ENCODE peak calls at places on chromosomes 5 and 9, in five cellular contexts. One of them, this sample, is unnamed.

GRCh38 chr5:89276566-89277305 is 393.8 kb upstream of the MEF2C start:
- DNase-seq in upper lobe of right lung: no peak
- DNase-seq in AG09309: no peak
- DNase-seq in kidney: no peak
- DNase-seq in activated CD8-positive, alpha-beta T cell treated with anti-CD3 and anti-CD28 coated beads for 36 hours: no peak
- DNase-seq in this sample: no peak

GRCh38 chr5:78369680-78370079 is 9.3 kb downstream of the SCAMP1 start:
- DNase-seq in upper lobe of right lung: no peak
- DNase-seq in AG09309: no peak
- DNase-seq in activated CD8-positive, alpha-beta T cell treated with anti-CD3 and anti-CD28 coated beads for 36 hours: no peak
- DNase-seq in kidney: no peak
- DNase-seq in this sample: no peak

GRCh38 chr9:112547712-112548440 is 61.2 kb downstream of the KIAA1958 start:
- DNase-seq in AG09309: no peak
- DNase-seq in upper lobe of right lung: no peak
- DNase-seq in activated CD8-positive, alpha-beta T cell treated with anti-CD3 and anti-CD28 coated beads for 36 hours: no peak
- DNase-seq in kidney: no peak
- DNase-seq in this sample: no peak

GRCh38 chr5:33271606-33272005 is 169.2 kb upstream of the TARS1 start:
- DNase-seq in kidney: no peak
- DNase-seq in activated CD8-positive, alpha-beta T cell treated with anti-CD3 and anti-CD28 coated beads for 36 hours: no peak
- DNase-seq in AG09309: no peak
- DNase-seq in upper lobe of right lung: no peak
- DNase-seq in this sample: no peak

GRCh38 chr5:88883059-88883565 is at the start of gene MEF2C:
- DNase-seq in kidney: peak
- DNase-seq in upper lobe of right lung: peak
- DNase-seq in AG09309: peak
- DNase-seq in activated CD8-positive, alpha-beta T cell treated with anti-CD3 and anti-CD28 coated beads for 36 hours: no peak
- DNase-seq in this sample: no peak

GRCh38 chr9:20292002-20292401 is 330.3 kb downstream of the MLLT3 start:
- DNase-seq in upper lobe of right lung: no peak
- DNase-seq in kidney: no peak
- DNase-seq in activated CD8-positive, alpha-beta T cell treated with anti-CD3 and anti-CD28 coated beads for 36 hours: no peak
- DNase-seq in AG09309: no peak
- DNase-seq in this sample: no peak

GRCh38 chr5:36125868-36126267 is 25.8 kb downstream of the LMBRD2 start:
- DNase-seq in AG09309: no peak
- DNase-seq in upper lobe of right lung: no peak
- DNase-seq in kidney: no peak
- DNase-seq in activated CD8-positive, alpha-beta T cell treated with anti-CD3 and anti-CD28 coated beads for 36 hours: no peak
- DNase-seq in this sample: no peak

GRCh38 chr9:15622596-15622995 is 69.8 kb downstream of the CCDC171 start:
- DNase-seq in activated CD8-positive, alpha-beta T cell treated with anti-CD3 and anti-CD28 coated beads for 36 hours: no peak
- DNase-seq in kidney: no peak
- DNase-seq in upper lobe of right lung: no peak
- DNase-seq in AG09309: no peak
- DNase-seq in this sample: no peak

GRCh38 chr5:43207601-43208000 is 15.6 kb downstream of the NIM1K start:
- DNase-seq in kidney: no peak
- DNase-seq in activated CD8-positive, alpha-beta T cell treated with anti-CD3 and anti-CD28 coated beads for 36 hours: no peak
- DNase-seq in AG09309: no peak
- DNase-seq in upper lobe of right lung: no peak
- DNase-seq in this sample: no peak

GRCh38 chr5:127072861-127073846 is at the start of gene C5orf63:
- DNase-seq in AG09309: no peak
- DNase-seq in activated CD8-positive, alpha-beta T cell treated with anti-CD3 and anti-CD28 coated beads for 36 hours: peak
- DNase-seq in kidney: peak
- DNase-seq in upper lobe of right lung: peak
- DNase-seq in this sample: peak

GRCh38 chr5:141560141-141560540 is 58.7 kb downstream of the DIAPH1 start:
- DNase-seq in AG09309: no peak
- DNase-seq in kidney: no peak
- DNase-seq in activated CD8-positive, alpha-beta T cell treated with anti-CD3 and anti-CD28 coated beads for 36 hours: no peak
- DNase-seq in upper lobe of right lung: no peak
- DNase-seq in this sample: no peak

GRCh38 chr5:93349613-93350012 is 231.4 kb downstream of the NR2F1-AS1 start:
- DNase-seq in upper lobe of right lung: no peak
- DNase-seq in AG09309: peak
- DNase-seq in activated CD8-positive, alpha-beta T cell treated with anti-CD3 and anti-CD28 coated beads for 36 hours: no peak
- DNase-seq in kidney: no peak
- DNase-seq in this sample: no peak

GRCh38 chr5:76165961-76166360 is 82.8 kb downstream of the SV2C start:
- DNase-seq in kidney: no peak
- DNase-seq in activated CD8-positive, alpha-beta T cell treated with anti-CD3 and anti-CD28 coated beads for 36 hours: no peak
- DNase-seq in upper lobe of right lung: no peak
- DNase-seq in AG09309: no peak
- DNase-seq in this sample: no peak

GRCh38 chr5:39266442-39266841 is 47.1 kb upstream of the FYB1 start:
- DNase-seq in kidney: no peak
- DNase-seq in upper lobe of right lung: no peak
- DNase-seq in activated CD8-positive, alpha-beta T cell treated with anti-CD3 and anti-CD28 coated beads for 36 hours: no peak
- DNase-seq in AG09309: no peak
- DNase-seq in this sample: no peak

GRCh38 chr5:111013011-111013410 is 58.5 kb upstream of the TSLP start:
- DNase-seq in kidney: no peak
- DNase-seq in upper lobe of right lung: no peak
- DNase-seq in activated CD8-positive, alpha-beta T cell treated with anti-CD3 and anti-CD28 coated beads for 36 hours: no peak
- DNase-seq in AG09309: no peak
- DNase-seq in this sample: no peak

GRCh38 chr5:140565780-140566095 is 1.1 kb downstream of the SLC35A4 start:
- DNase-seq in AG09309: no peak
- DNase-seq in kidney: peak
- DNase-seq in upper lobe of right lung: peak
- DNase-seq in activated CD8-positive, alpha-beta T cell treated with anti-CD3 and anti-CD28 coated beads for 36 hours: no peak
- DNase-seq in this sample: no peak

GRCh38 chr5:157563373-157564148 is 12.0 kb downstream of the ADAM19 start:
- DNase-seq in AG09309: peak
- DNase-seq in activated CD8-positive, alpha-beta T cell treated with anti-CD3 and anti-CD28 coated beads for 36 hours: no peak
- DNase-seq in kidney: no peak
- DNase-seq in upper lobe of right lung: no peak
- DNase-seq in this sample: no peak

GRCh38 chr9:35966433-35966832 is 8.5 kb upstream of the OR2S2 start:
- DNase-seq in kidney: no peak
- DNase-seq in AG09309: no peak
- DNase-seq in upper lobe of right lung: no peak
- DNase-seq in activated CD8-positive, alpha-beta T cell treated with anti-CD3 and anti-CD28 coated beads for 36 hours: no peak
- DNase-seq in this sample: no peak

GRCh38 chr9:131438190-131438589 is 44.3 kb downstream of the PRRC2B start:
- DNase-seq in upper lobe of right lung: no peak
- DNase-seq in kidney: no peak
- DNase-seq in activated CD8-positive, alpha-beta T cell treated with anti-CD3 and anti-CD28 coated beads for 36 hours: no peak
- DNase-seq in AG09309: no peak
- DNase-seq in this sample: no peak

GRCh38 chr9:8560560-8561525 is 761.3 kb upstream of the DMAC1 start:
- DNase-seq in AG09309: no peak
- DNase-seq in upper lobe of right lung: no peak
- DNase-seq in kidney: no peak
- DNase-seq in activated CD8-positive, alpha-beta T cell treated with anti-CD3 and anti-CD28 coated beads for 36 hours: no peak
- DNase-seq in this sample: no peak

GRCh38 chr5:170701321-170701720 is 82.2 kb upstream of the GABRP start:
- DNase-seq in upper lobe of right lung: no peak
- DNase-seq in activated CD8-positive, alpha-beta T cell treated with anti-CD3 and anti-CD28 coated beads for 36 hours: no peak
- DNase-seq in kidney: no peak
- DNase-seq in AG09309: no peak
- DNase-seq in this sample: no peak

GRCh38 chr9:113669523-113670115 is 206.1 kb downstream of the RGS3 start:
- DNase-seq in activated CD8-positive, alpha-beta T cell treated with anti-CD3 and anti-CD28 coated beads for 36 hours: no peak
- DNase-seq in AG09309: no peak
- DNase-seq in upper lobe of right lung: no peak
- DNase-seq in kidney: no peak
- DNase-seq in this sample: no peak

GRCh38 chr9:131657031-131657377 is 82.9 kb downstream of the RAPGEF1 start:
- DNase-seq in activated CD8-positive, alpha-beta T cell treated with anti-CD3 and anti-CD28 coated beads for 36 hours: peak
- DNase-seq in upper lobe of right lung: no peak
- DNase-seq in AG09309: no peak
- DNase-seq in kidney: no peak
- DNase-seq in this sample: no peak

GRCh38 chr5:61669531-61669930 is 337.5 kb downstream of the ZSWIM6 start:
- DNase-seq in AG09309: no peak
- DNase-seq in upper lobe of right lung: no peak
- DNase-seq in activated CD8-positive, alpha-beta T cell treated with anti-CD3 and anti-CD28 coated beads for 36 hours: no peak
- DNase-seq in kidney: no peak
- DNase-seq in this sample: no peak

GRCh38 chr5:113489299-113489698 is 1.0 kb upstream of the MCC start:
- DNase-seq in upper lobe of right lung: no peak
- DNase-seq in kidney: no peak
- DNase-seq in activated CD8-positive, alpha-beta T cell treated with anti-CD3 and anti-CD28 coated beads for 36 hours: peak
- DNase-seq in AG09309: peak
- DNase-seq in this sample: no peak

GRCh38 chr9:21670374-21670773 is 132.1 kb upstream of the MTAP start:
- DNase-seq in AG09309: no peak
- DNase-seq in upper lobe of right lung: no peak
- DNase-seq in kidney: no peak
- DNase-seq in activated CD8-positive, alpha-beta T cell treated with anti-CD3 and anti-CD28 coated beads for 36 hours: no peak
- DNase-seq in this sample: no peak

GRCh38 chr9:3662671-3663070 is 136.9 kb upstream of the RFX3 start:
- DNase-seq in kidney: no peak
- DNase-seq in activated CD8-positive, alpha-beta T cell treated with anti-CD3 and anti-CD28 coated beads for 36 hours: no peak
- DNase-seq in upper lobe of right lung: no peak
- DNase-seq in AG09309: no peak
- DNase-seq in this sample: no peak

GRCh38 chr5:83553000-83553486 is 81.5 kb downstream of the VCAN start:
- DNase-seq in activated CD8-positive, alpha-beta T cell treated with anti-CD3 and anti-CD28 coated beads for 36 hours: no peak
- DNase-seq in upper lobe of right lung: no peak
- DNase-seq in AG09309: peak
- DNase-seq in kidney: no peak
- DNase-seq in this sample: no peak

GRCh38 chr5:115456056-115456455 is 88.5 kb downstream of the FEM1C start:
- DNase-seq in kidney: no peak
- DNase-seq in activated CD8-positive, alpha-beta T cell treated with anti-CD3 and anti-CD28 coated beads for 36 hours: no peak
- DNase-seq in upper lobe of right lung: no peak
- DNase-seq in AG09309: no peak
- DNase-seq in this sample: no peak

GRCh38 chr5:171309526-171310333 is 682 bp downstream of the TLX3 start:
- DNase-seq in activated CD8-positive, alpha-beta T cell treated with anti-CD3 and anti-CD28 coated beads for 36 hours: peak
- DNase-seq in upper lobe of right lung: peak
- DNase-seq in AG09309: no peak
- DNase-seq in kidney: peak
- DNase-seq in this sample: no peak

GRCh38 chr5:149638546-149639241 is 57.4 kb downstream of the ARHGEF37 start:
- DNase-seq in kidney: no peak
- DNase-seq in AG09309: no peak
- DNase-seq in activated CD8-positive, alpha-beta T cell treated with anti-CD3 and anti-CD28 coated beads for 36 hours: no peak
- DNase-seq in upper lobe of right lung: no peak
- DNase-seq in this sample: no peak

DNA sequence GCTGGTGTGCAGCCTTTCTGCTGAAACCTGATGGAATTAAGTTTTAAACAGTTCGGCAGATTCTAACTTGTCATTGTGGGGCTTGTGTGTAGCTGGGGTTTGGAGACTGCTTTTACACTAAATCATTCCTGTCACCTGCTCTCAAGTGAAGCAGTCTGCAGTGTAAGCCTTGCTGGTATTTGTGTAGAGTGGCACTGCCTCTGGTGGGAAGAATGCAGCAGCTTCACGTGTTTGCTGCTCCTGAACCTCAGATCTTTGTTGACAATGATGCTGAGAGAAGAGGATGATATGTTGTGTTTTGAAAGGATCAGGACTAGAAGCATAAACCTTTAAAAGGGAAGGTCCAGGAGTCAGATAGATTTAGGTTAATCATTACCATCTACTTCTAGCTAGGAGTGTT is 88.1 kb downstream of the KDM4C start:
- DNase-seq in activated CD8-positive, alpha-beta T cell treated with anti-CD3 and anti-CD28 coated beads for 36 hours: no peak
- DNase-seq in kidney: no peak
- DNase-seq in AG09309: no peak
- DNase-seq in upper lobe of right lung: no peak
- DNase-seq in this sample: no peak
- TF ChIP-seq CTCF in activated CD8-positive, alpha-beta T cell treated with anti-CD3 and anti-CD28 coated beads for 36 hours: no peak
- TF ChIP-seq CTCF in kidney: peak
- TF ChIP-seq CTCF in AG09309: peak
- TF ChIP-seq CTCF in upper lobe of right lung: no peak
- TF ChIP-seq CTCF in this sample: no peak

DNA sequence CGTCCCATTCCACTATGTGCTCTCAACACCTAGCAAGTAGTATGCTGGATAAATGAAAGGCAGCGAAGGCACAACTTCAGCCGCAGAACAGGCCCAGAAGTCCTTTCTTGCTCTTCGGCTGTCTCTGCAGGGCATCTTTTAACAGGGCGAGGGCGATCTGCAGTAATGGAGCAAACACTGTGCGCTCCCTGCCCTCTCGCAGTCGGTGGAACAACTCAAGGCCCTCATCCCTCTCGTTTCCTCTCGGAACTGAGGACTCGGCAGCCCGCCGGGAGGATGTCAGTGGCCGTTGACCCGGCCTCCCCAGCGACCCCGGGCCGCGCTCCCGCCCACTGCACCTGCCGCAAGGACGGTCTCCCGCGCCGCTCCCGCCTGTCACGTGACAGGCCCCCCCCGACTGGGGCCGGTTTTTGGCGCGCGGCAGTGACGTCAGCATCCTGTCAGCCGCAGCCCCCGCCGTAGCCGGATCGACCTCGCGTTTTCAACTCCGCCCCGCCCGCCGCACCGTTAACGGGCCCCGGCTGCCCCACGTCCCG is 1.1 kb downstream of the ZNF367 start:
- DNase-seq in AG09309: no peak
- DNase-seq in upper lobe of right lung: peak
- DNase-seq in kidney: peak
- DNase-seq in activated CD8-positive, alpha-beta T cell treated with anti-CD3 and anti-CD28 coated beads for 36 hours: peak
- DNase-seq in this sample: peak
- TF ChIP-seq CTCF in AG09309: peak
- TF ChIP-seq CTCF in upper lobe of right lung: peak
- TF ChIP-seq CTCF in kidney: no peak
- TF ChIP-seq CTCF in activated CD8-positive, alpha-beta T cell treated with anti-CD3 and anti-CD28 coated beads for 36 hours: no peak
- TF ChIP-seq CTCF in this sample: no peak

DNA sequence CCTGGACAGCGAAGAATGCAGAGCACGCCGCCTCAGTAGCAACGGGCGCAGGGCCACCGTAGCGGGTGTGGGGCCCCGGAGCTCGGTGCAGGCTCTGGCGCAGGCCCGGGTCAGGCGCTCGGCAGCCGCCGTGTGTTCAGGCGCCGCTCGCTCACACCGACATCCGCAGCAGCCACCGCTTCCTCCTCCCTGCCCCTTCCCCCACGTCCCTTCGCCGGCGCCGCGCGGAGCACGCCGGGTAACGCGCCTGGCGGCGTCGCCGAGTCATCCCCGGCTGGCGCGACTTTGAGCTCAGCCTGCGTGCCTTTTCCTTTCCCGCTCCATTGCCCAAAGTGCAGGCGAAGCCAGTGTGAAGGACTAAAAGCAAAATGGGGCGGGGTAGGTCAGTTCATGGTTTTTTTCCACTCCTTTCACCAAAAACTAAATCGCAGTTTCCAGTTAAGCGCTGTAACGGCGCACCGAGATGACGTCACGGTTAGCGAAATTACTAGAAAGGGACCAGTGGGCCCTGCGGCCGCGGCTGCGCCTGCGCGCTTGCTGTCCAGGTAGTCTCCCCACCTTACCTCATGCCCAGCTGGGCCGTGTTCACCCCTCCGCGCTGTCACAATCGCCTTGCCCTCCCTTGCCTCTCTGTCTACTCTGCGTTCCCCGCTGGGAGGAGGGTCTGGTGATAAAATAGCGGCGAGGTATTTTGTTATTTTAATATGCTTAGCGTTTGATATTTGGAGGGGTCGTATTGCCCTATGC is at the start of gene UBQLN1:
- DNase-seq in kidney: peak
- DNase-seq in upper lobe of right lung: peak
- DNase-seq in AG09309: peak
- DNase-seq in activated CD8-positive, alpha-beta T cell treated with anti-CD3 and anti-CD28 coated beads for 36 hours: peak
- DNase-seq in this sample: peak
- TF ChIP-seq CTCF in kidney: no peak
- TF ChIP-seq CTCF in upper lobe of right lung: no peak
- TF ChIP-seq CTCF in AG09309: no peak
- TF ChIP-seq CTCF in activated CD8-positive, alpha-beta T cell treated with anti-CD3 and anti-CD28 coated beads for 36 hours: no peak
- TF ChIP-seq CTCF in this sample: no peak

GRCh38 chr5:172901012-172901780 is 58.0 kb upstream of the RPL26L1 start:
- DNase-seq in AG09309: no peak
- DNase-seq in kidney: peak
- DNase-seq in upper lobe of right lung: no peak
- DNase-seq in activated CD8-positive, alpha-beta T cell treated with anti-CD3 and anti-CD28 coated beads for 36 hours: no peak
- DNase-seq in this sample: no peak
- TF ChIP-seq CTCF in AG09309: no peak
- TF ChIP-seq CTCF in kidney: no peak
- TF ChIP-seq CTCF in upper lobe of right lung: no peak
- TF ChIP-seq CTCF in activated CD8-positive, alpha-beta T cell treated with anti-CD3 and anti-CD28 coated beads for 36 hours: no peak
- TF ChIP-seq CTCF in this sample: no peak